ENCODE peak calls at places on chromosomes 1 and 21, in seven cellular contexts. One of them, this sample, is unnamed.

GRCh38 chr1:7454052-7454815 is 316.9 kb upstream of the VAMP3 start:
- DNase-seq in stimulated activated CD4-positive, alpha-beta T cell treated with anti-CD3 and anti-CD28 coated beads, Interleukin-1b, Interleukin-23, amount 100 ng/mL, for 48 hours: no peak
- DNase-seq in mucosa of gallbladder: peak
- DNase-seq in activated naive CD8-positive, alpha-beta T cell treated with anti-CD3 and anti-CD28 coated beads, Interleukin-2, amount 50 U/mL, for 16 hours: no peak
- DNase-seq in IMR-90: peak
- DNase-seq in T-helper 1 cell: no peak
- DNase-seq in COR-L47: no peak
- DNase-seq in this sample: no peak

GRCh38 chr1:228902781-228903572 is 167.7 kb downstream of the RHOU start:
- DNase-seq in IMR-90: peak
- DNase-seq in T-helper 1 cell: no peak
- DNase-seq in COR-L47: peak
- DNase-seq in stimulated activated CD4-positive, alpha-beta T cell treated with anti-CD3 and anti-CD28 coated beads, Interleukin-1b, Interleukin-23, amount 100 ng/mL, for 48 hours: no peak
- DNase-seq in mucosa of gallbladder: peak
- DNase-seq in activated naive CD8-positive, alpha-beta T cell treated with anti-CD3 and anti-CD28 coated beads, Interleukin-2, amount 50 U/mL, for 16 hours: no peak
- DNase-seq in this sample: no peak

GRCh38 chr21:23579573-23579972 is 2027.7 kb downstream of the MRPL39 start:
- DNase-seq in stimulated activated CD4-positive, alpha-beta T cell treated with anti-CD3 and anti-CD28 coated beads, Interleukin-1b, Interleukin-23, amount 100 ng/mL, for 48 hours: no peak
- DNase-seq in activated naive CD8-positive, alpha-beta T cell treated with anti-CD3 and anti-CD28 coated beads, Interleukin-2, amount 50 U/mL, for 16 hours: no peak
- DNase-seq in IMR-90: no peak
- DNase-seq in T-helper 1 cell: no peak
- DNase-seq in COR-L47: no peak
- DNase-seq in mucosa of gallbladder: no peak
- DNase-seq in this sample: no peak

GRCh38 chr1:237386362-237387143 is 344.6 kb downstream of the RYR2 start:
- DNase-seq in mucosa of gallbladder: no peak
- DNase-seq in T-helper 1 cell: no peak
- DNase-seq in COR-L47: no peak
- DNase-seq in IMR-90: peak
- DNase-seq in activated naive CD8-positive, alpha-beta T cell treated with anti-CD3 and anti-CD28 coated beads, Interleukin-2, amount 50 U/mL, for 16 hours: no peak
- DNase-seq in stimulated activated CD4-positive, alpha-beta T cell treated with anti-CD3 and anti-CD28 coated beads, Interleukin-1b, Interleukin-23, amount 100 ng/mL, for 48 hours: no peak
- DNase-seq in this sample: no peak

GRCh38 chr1:234732671-234733390 is 122.9 kb upstream of the IRF2BP2 start:
- DNase-seq in mucosa of gallbladder: no peak
- DNase-seq in stimulated activated CD4-positive, alpha-beta T cell treated with anti-CD3 and anti-CD28 coated beads, Interleukin-1b, Interleukin-23, amount 100 ng/mL, for 48 hours: no peak
- DNase-seq in COR-L47: no peak
- DNase-seq in T-helper 1 cell: no peak
- DNase-seq in activated naive CD8-positive, alpha-beta T cell treated with anti-CD3 and anti-CD28 coated beads, Interleukin-2, amount 50 U/mL, for 16 hours: no peak
- DNase-seq in IMR-90: no peak
- DNase-seq in this sample: no peak

GRCh38 chr1:200245492-200245891 is 164.3 kb downstream of the ZNF281 start:
- DNase-seq in T-helper 1 cell: no peak
- DNase-seq in activated naive CD8-positive, alpha-beta T cell treated with anti-CD3 and anti-CD28 coated beads, Interleukin-2, amount 50 U/mL, for 16 hours: no peak
- DNase-seq in stimulated activated CD4-positive, alpha-beta T cell treated with anti-CD3 and anti-CD28 coated beads, Interleukin-1b, Interleukin-23, amount 100 ng/mL, for 48 hours: no peak
- DNase-seq in mucosa of gallbladder: no peak
- DNase-seq in COR-L47: no peak
- DNase-seq in IMR-90: peak
- DNase-seq in this sample: no peak

GRCh38 chr1:236507022-236507700 is 16.6 kb upstream of the LGALS8 start:
- DNase-seq in activated naive CD8-positive, alpha-beta T cell treated with anti-CD3 and anti-CD28 coated beads, Interleukin-2, amount 50 U/mL, for 16 hours: no peak
- DNase-seq in T-helper 1 cell: no peak
- DNase-seq in IMR-90: peak
- DNase-seq in mucosa of gallbladder: peak
- DNase-seq in COR-L47: no peak
- DNase-seq in stimulated activated CD4-positive, alpha-beta T cell treated with anti-CD3 and anti-CD28 coated beads, Interleukin-1b, Interleukin-23, amount 100 ng/mL, for 48 hours: no peak
- DNase-seq in this sample: no peak

GRCh38 chr1:1243261-1243660 is 3.3 kb downstream of the C1QTNF12 start:
- DNase-seq in activated naive CD8-positive, alpha-beta T cell treated with anti-CD3 and anti-CD28 coated beads, Interleukin-2, amount 50 U/mL, for 16 hours: no peak
- DNase-seq in T-helper 1 cell: no peak
- DNase-seq in IMR-90: no peak
- DNase-seq in mucosa of gallbladder: no peak
- DNase-seq in COR-L47: no peak
- DNase-seq in stimulated activated CD4-positive, alpha-beta T cell treated with anti-CD3 and anti-CD28 coated beads, Interleukin-1b, Interleukin-23, amount 100 ng/mL, for 48 hours: no peak
- DNase-seq in this sample: no peak

GRCh38 chr1:160007577-160008200 is 24.1 kb downstream of the PIGM start:
- DNase-seq in mucosa of gallbladder: no peak
- DNase-seq in IMR-90: peak
- DNase-seq in stimulated activated CD4-positive, alpha-beta T cell treated with anti-CD3 and anti-CD28 coated beads, Interleukin-1b, Interleukin-23, amount 100 ng/mL, for 48 hours: no peak
- DNase-seq in COR-L47: no peak
- DNase-seq in activated naive CD8-positive, alpha-beta T cell treated with anti-CD3 and anti-CD28 coated beads, Interleukin-2, amount 50 U/mL, for 16 hours: no peak
- DNase-seq in T-helper 1 cell: no peak
- DNase-seq in this sample: no peak

GRCh38 chr1:221025391-221026355 is 146.4 kb downstream of the HLX start:
- DNase-seq in COR-L47: no peak
- DNase-seq in activated naive CD8-positive, alpha-beta T cell treated with anti-CD3 and anti-CD28 coated beads, Interleukin-2, amount 50 U/mL, for 16 hours: no peak
- DNase-seq in stimulated activated CD4-positive, alpha-beta T cell treated with anti-CD3 and anti-CD28 coated beads, Interleukin-1b, Interleukin-23, amount 100 ng/mL, for 48 hours: no peak
- DNase-seq in mucosa of gallbladder: peak
- DNase-seq in T-helper 1 cell: no peak
- DNase-seq in IMR-90: peak
- DNase-seq in this sample: no peak

GRCh38 chr1:220149742-220150141 is 55.8 kb downstream of the IARS2 start:
- DNase-seq in COR-L47: no peak
- DNase-seq in mucosa of gallbladder: no peak
- DNase-seq in IMR-90: no peak
- DNase-seq in stimulated activated CD4-positive, alpha-beta T cell treated with anti-CD3 and anti-CD28 coated beads, Interleukin-1b, Interleukin-23, amount 100 ng/mL, for 48 hours: no peak
- DNase-seq in T-helper 1 cell: no peak
- DNase-seq in activated naive CD8-positive, alpha-beta T cell treated with anti-CD3 and anti-CD28 coated beads, Interleukin-2, amount 50 U/mL, for 16 hours: no peak
- DNase-seq in this sample: no peak

GRCh38 chr1:155003227-155003765 is 694 bp downstream of the ZBTB7B start:
- DNase-seq in mucosa of gallbladder: no peak
- DNase-seq in activated naive CD8-positive, alpha-beta T cell treated with anti-CD3 and anti-CD28 coated beads, Interleukin-2, amount 50 U/mL, for 16 hours: no peak
- DNase-seq in stimulated activated CD4-positive, alpha-beta T cell treated with anti-CD3 and anti-CD28 coated beads, Interleukin-1b, Interleukin-23, amount 100 ng/mL, for 48 hours: no peak
- DNase-seq in T-helper 1 cell: no peak
- DNase-seq in COR-L47: peak
- DNase-seq in IMR-90: no peak
- DNase-seq in this sample: no peak

GRCh38 chr1:23098463-23099170 is 70.0 kb downstream of the LUZP1 start:
- DNase-seq in mucosa of gallbladder: peak
- DNase-seq in IMR-90: peak
- DNase-seq in T-helper 1 cell: peak
- DNase-seq in COR-L47: peak
- DNase-seq in stimulated activated CD4-positive, alpha-beta T cell treated with anti-CD3 and anti-CD28 coated beads, Interleukin-1b, Interleukin-23, amount 100 ng/mL, for 48 hours: peak
- DNase-seq in activated naive CD8-positive, alpha-beta T cell treated with anti-CD3 and anti-CD28 coated beads, Interleukin-2, amount 50 U/mL, for 16 hours: peak
- DNase-seq in this sample: peak

GRCh38 chr1:39485046-39485803 is 6.2 kb upstream of the BMP8A start:
- DNase-seq in mucosa of gallbladder: peak
- DNase-seq in COR-L47: no peak
- DNase-seq in activated naive CD8-positive, alpha-beta T cell treated with anti-CD3 and anti-CD28 coated beads, Interleukin-2, amount 50 U/mL, for 16 hours: no peak
- DNase-seq in T-helper 1 cell: no peak
- DNase-seq in stimulated activated CD4-positive, alpha-beta T cell treated with anti-CD3 and anti-CD28 coated beads, Interleukin-1b, Interleukin-23, amount 100 ng/mL, for 48 hours: no peak
- DNase-seq in IMR-90: no peak
- DNase-seq in this sample: no peak

GRCh38 chr1:73100216-73100615 is 817.9 kb upstream of the NEGR1 start:
- DNase-seq in mucosa of gallbladder: no peak
- DNase-seq in T-helper 1 cell: no peak
- DNase-seq in IMR-90: no peak
- DNase-seq in stimulated activated CD4-positive, alpha-beta T cell treated with anti-CD3 and anti-CD28 coated beads, Interleukin-1b, Interleukin-23, amount 100 ng/mL, for 48 hours: no peak
- DNase-seq in COR-L47: no peak
- DNase-seq in activated naive CD8-positive, alpha-beta T cell treated with anti-CD3 and anti-CD28 coated beads, Interleukin-2, amount 50 U/mL, for 16 hours: no peak
- DNase-seq in this sample: no peak

GRCh38 chr1:229640455-229640854 is 14.4 kb downstream of the URB2 start:
- DNase-seq in stimulated activated CD4-positive, alpha-beta T cell treated with anti-CD3 and anti-CD28 coated beads, Interleukin-1b, Interleukin-23, amount 100 ng/mL, for 48 hours: no peak
- DNase-seq in T-helper 1 cell: no peak
- DNase-seq in mucosa of gallbladder: no peak
- DNase-seq in activated naive CD8-positive, alpha-beta T cell treated with anti-CD3 and anti-CD28 coated beads, Interleukin-2, amount 50 U/mL, for 16 hours: no peak
- DNase-seq in COR-L47: no peak
- DNase-seq in IMR-90: no peak
- DNase-seq in this sample: no peak

GRCh38 chr1:93221913-93222312 is 41.4 kb downstream of the CCDC18 start:
- DNase-seq in stimulated activated CD4-positive, alpha-beta T cell treated with anti-CD3 and anti-CD28 coated beads, Interleukin-1b, Interleukin-23, amount 100 ng/mL, for 48 hours: no peak
- DNase-seq in IMR-90: peak
- DNase-seq in COR-L47: no peak
- DNase-seq in mucosa of gallbladder: no peak
- DNase-seq in T-helper 1 cell: no peak
- DNase-seq in activated naive CD8-positive, alpha-beta T cell treated with anti-CD3 and anti-CD28 coated beads, Interleukin-2, amount 50 U/mL, for 16 hours: no peak
- DNase-seq in this sample: no peak

GRCh38 chr1:94527447-94528031 is 14.0 kb downstream of the F3 start:
- DNase-seq in IMR-90: peak
- DNase-seq in mucosa of gallbladder: no peak
- DNase-seq in stimulated activated CD4-positive, alpha-beta T cell treated with anti-CD3 and anti-CD28 coated beads, Interleukin-1b, Interleukin-23, amount 100 ng/mL, for 48 hours: no peak
- DNase-seq in activated naive CD8-positive, alpha-beta T cell treated with anti-CD3 and anti-CD28 coated beads, Interleukin-2, amount 50 U/mL, for 16 hours: no peak
- DNase-seq in COR-L47: peak
- DNase-seq in T-helper 1 cell: no peak
- DNase-seq in this sample: no peak

GRCh38 chr1:95506736-95507404 is 272.9 kb downstream of the RWDD3 start:
- DNase-seq in stimulated activated CD4-positive, alpha-beta T cell treated with anti-CD3 and anti-CD28 coated beads, Interleukin-1b, Interleukin-23, amount 100 ng/mL, for 48 hours: no peak
- DNase-seq in mucosa of gallbladder: no peak
- DNase-seq in T-helper 1 cell: no peak
- DNase-seq in IMR-90: no peak
- DNase-seq in COR-L47: peak
- DNase-seq in activated naive CD8-positive, alpha-beta T cell treated with anti-CD3 and anti-CD28 coated beads, Interleukin-2, amount 50 U/mL, for 16 hours: no peak
- DNase-seq in this sample: no peak

GRCh38 chr1:159918918-159919195 is 6.5 kb downstream of the TAGLN2 start:
- DNase-seq in IMR-90: no peak
- DNase-seq in activated naive CD8-positive, alpha-beta T cell treated with anti-CD3 and anti-CD28 coated beads, Interleukin-2, amount 50 U/mL, for 16 hours: no peak
- DNase-seq in COR-L47: no peak
- DNase-seq in mucosa of gallbladder: no peak
- DNase-seq in stimulated activated CD4-positive, alpha-beta T cell treated with anti-CD3 and anti-CD28 coated beads, Interleukin-1b, Interleukin-23, amount 100 ng/mL, for 48 hours: no peak
- DNase-seq in T-helper 1 cell: no peak
- DNase-seq in this sample: no peak

GRCh38 chr1:244918422-244919319 is 54.3 kb upstream of the HNRNPU start:
- DNase-seq in IMR-90: peak
- DNase-seq in COR-L47: peak
- DNase-seq in mucosa of gallbladder: no peak
- DNase-seq in activated naive CD8-positive, alpha-beta T cell treated with anti-CD3 and anti-CD28 coated beads, Interleukin-2, amount 50 U/mL, for 16 hours: peak
- DNase-seq in stimulated activated CD4-positive, alpha-beta T cell treated with anti-CD3 and anti-CD28 coated beads, Interleukin-1b, Interleukin-23, amount 100 ng/mL, for 48 hours: peak
- DNase-seq in T-helper 1 cell: peak
- DNase-seq in this sample: peak

GRCh38 chr1:150973826-150974579 is 632 bp downstream of the CERS2 start:
- DNase-seq in stimulated activated CD4-positive, alpha-beta T cell treated with anti-CD3 and anti-CD28 coated beads, Interleukin-1b, Interleukin-23, amount 100 ng/mL, for 48 hours: peak
- DNase-seq in IMR-90: no peak
- DNase-seq in activated naive CD8-positive, alpha-beta T cell treated with anti-CD3 and anti-CD28 coated beads, Interleukin-2, amount 50 U/mL, for 16 hours: peak
- DNase-seq in COR-L47: no peak
- DNase-seq in T-helper 1 cell: no peak
- DNase-seq in mucosa of gallbladder: no peak
- DNase-seq in this sample: peak

GRCh38 chr1:48917901-48918603 is 141.4 kb upstream of the BEND5 start:
- DNase-seq in stimulated activated CD4-positive, alpha-beta T cell treated with anti-CD3 and anti-CD28 coated beads, Interleukin-1b, Interleukin-23, amount 100 ng/mL, for 48 hours: no peak
- DNase-seq in activated naive CD8-positive, alpha-beta T cell treated with anti-CD3 and anti-CD28 coated beads, Interleukin-2, amount 50 U/mL, for 16 hours: no peak
- DNase-seq in IMR-90: no peak
- DNase-seq in mucosa of gallbladder: peak
- DNase-seq in COR-L47: peak
- DNase-seq in T-helper 1 cell: no peak
- DNase-seq in this sample: no peak

GRCh38 chr1:21766210-21766609 is 16.7 kb downstream of the USP48 start:
- DNase-seq in activated naive CD8-positive, alpha-beta T cell treated with anti-CD3 and anti-CD28 coated beads, Interleukin-2, amount 50 U/mL, for 16 hours: no peak
- DNase-seq in mucosa of gallbladder: no peak
- DNase-seq in COR-L47: no peak
- DNase-seq in stimulated activated CD4-positive, alpha-beta T cell treated with anti-CD3 and anti-CD28 coated beads, Interleukin-1b, Interleukin-23, amount 100 ng/mL, for 48 hours: no peak
- DNase-seq in IMR-90: no peak
- DNase-seq in T-helper 1 cell: no peak
- DNase-seq in this sample: no peak

GRCh38 chr1:155057788-155058211 is 5.7 kb upstream of the EFNA4 start:
- DNase-seq in COR-L47: no peak
- DNase-seq in stimulated activated CD4-positive, alpha-beta T cell treated with anti-CD3 and anti-CD28 coated beads, Interleukin-1b, Interleukin-23, amount 100 ng/mL, for 48 hours: no peak
- DNase-seq in IMR-90: no peak
- DNase-seq in T-helper 1 cell: no peak
- DNase-seq in mucosa of gallbladder: no peak
- DNase-seq in activated naive CD8-positive, alpha-beta T cell treated with anti-CD3 and anti-CD28 coated beads, Interleukin-2, amount 50 U/mL, for 16 hours: no peak
- DNase-seq in this sample: no peak

GRCh38 chr1:117271959-117272358 is 61.2 kb upstream of the VTCN1 start:
- DNase-seq in activated naive CD8-positive, alpha-beta T cell treated with anti-CD3 and anti-CD28 coated beads, Interleukin-2, amount 50 U/mL, for 16 hours: no peak
- DNase-seq in stimulated activated CD4-positive, alpha-beta T cell treated with anti-CD3 and anti-CD28 coated beads, Interleukin-1b, Interleukin-23, amount 100 ng/mL, for 48 hours: no peak
- DNase-seq in T-helper 1 cell: no peak
- DNase-seq in mucosa of gallbladder: no peak
- DNase-seq in IMR-90: no peak
- DNase-seq in COR-L47: no peak
- DNase-seq in this sample: no peak

GRCh38 chr1:145750444-145750843 is 31.1 kb downstream of the CD160 start:
- DNase-seq in COR-L47: no peak
- DNase-seq in stimulated activated CD4-positive, alpha-beta T cell treated with anti-CD3 and anti-CD28 coated beads, Interleukin-1b, Interleukin-23, amount 100 ng/mL, for 48 hours: no peak
- DNase-seq in activated naive CD8-positive, alpha-beta T cell treated with anti-CD3 and anti-CD28 coated beads, Interleukin-2, amount 50 U/mL, for 16 hours: no peak
- DNase-seq in mucosa of gallbladder: no peak
- DNase-seq in IMR-90: peak
- DNase-seq in T-helper 1 cell: no peak
- DNase-seq in this sample: no peak

GRCh38 chr21:29245104-29245643 is 53.5 kb upstream of the BACH1 start:
- DNase-seq in mucosa of gallbladder: no peak
- DNase-seq in activated naive CD8-positive, alpha-beta T cell treated with anti-CD3 and anti-CD28 coated beads, Interleukin-2, amount 50 U/mL, for 16 hours: no peak
- DNase-seq in IMR-90: peak
- DNase-seq in T-helper 1 cell: no peak
- DNase-seq in COR-L47: no peak
- DNase-seq in stimulated activated CD4-positive, alpha-beta T cell treated with anti-CD3 and anti-CD28 coated beads, Interleukin-1b, Interleukin-23, amount 100 ng/mL, for 48 hours: peak
- DNase-seq in this sample: no peak

GRCh38 chr1:30313584-30313983 is 409.8 kb downstream of the MATN1 start:
- DNase-seq in mucosa of gallbladder: no peak
- DNase-seq in stimulated activated CD4-positive, alpha-beta T cell treated with anti-CD3 and anti-CD28 coated beads, Interleukin-1b, Interleukin-23, amount 100 ng/mL, for 48 hours: no peak
- DNase-seq in IMR-90: no peak
- DNase-seq in activated naive CD8-positive, alpha-beta T cell treated with anti-CD3 and anti-CD28 coated beads, Interleukin-2, amount 50 U/mL, for 16 hours: no peak
- DNase-seq in COR-L47: no peak
- DNase-seq in T-helper 1 cell: no peak
- DNase-seq in this sample: no peak

GRCh38 chr21:34770581-34770980 is 101.8 kb downstream of the CLIC6 start:
- DNase-seq in activated naive CD8-positive, alpha-beta T cell treated with anti-CD3 and anti-CD28 coated beads, Interleukin-2, amount 50 U/mL, for 16 hours: no peak
- DNase-seq in IMR-90: no peak
- DNase-seq in COR-L47: no peak
- DNase-seq in T-helper 1 cell: no peak
- DNase-seq in stimulated activated CD4-positive, alpha-beta T cell treated with anti-CD3 and anti-CD28 coated beads, Interleukin-1b, Interleukin-23, amount 100 ng/mL, for 48 hours: no peak
- DNase-seq in mucosa of gallbladder: peak
- DNase-seq in this sample: no peak

GRCh38 chr1:239587066-239587465 is 200.7 kb downstream of the CHRM3 start:
- DNase-seq in mucosa of gallbladder: no peak
- DNase-seq in COR-L47: no peak
- DNase-seq in stimulated activated CD4-positive, alpha-beta T cell treated with anti-CD3 and anti-CD28 coated beads, Interleukin-1b, Interleukin-23, amount 100 ng/mL, for 48 hours: peak
- DNase-seq in IMR-90: no peak
- DNase-seq in activated naive CD8-positive, alpha-beta T cell treated with anti-CD3 and anti-CD28 coated beads, Interleukin-2, amount 50 U/mL, for 16 hours: no peak
- DNase-seq in T-helper 1 cell: peak
- DNase-seq in this sample: no peak

GRCh38 chr1:1334835-1335234 is 3.8 kb downstream of the TAS1R3 start:
- DNase-seq in IMR-90: no peak
- DNase-seq in activated naive CD8-positive, alpha-beta T cell treated with anti-CD3 and anti-CD28 coated beads, Interleukin-2, amount 50 U/mL, for 16 hours: no peak
- DNase-seq in COR-L47: no peak
- DNase-seq in stimulated activated CD4-positive, alpha-beta T cell treated with anti-CD3 and anti-CD28 coated beads, Interleukin-1b, Interleukin-23, amount 100 ng/mL, for 48 hours: no peak
- DNase-seq in T-helper 1 cell: no peak
- DNase-seq in mucosa of gallbladder: no peak
- DNase-seq in this sample: no peak